ENCODE peak calls at places on chromosomes 16 and 17, in five cellular contexts. K is AG04450, U is fibroblast of lung, Q is DND-41, B is colonic mucosa. G is an unnamed sample.

GRCh38 chr16:3065069-3065741 is at the start of gene IL32:
- DNase-seq in K (peak; percentile 36), U (peak; percentile 57), Q (peak; percentile 67), B (peak; percentile 92), G (peak; percentile 48)

GRCh38 chr16:81238296-81239011 is at the start of gene BCO1:
- DNase-seq in K (peak; percentile 18), U (peak; percentile 64), Q (no peak), B (peak; percentile 55), G (no peak)

GRCh38 chr17:11738151-11738550 is 139.9 kb downstream of the DNAH9 start:
- DNase-seq in K (no peak), U (no peak), Q (no peak), B (no peak), G (no peak)

GRCh38 chr17:61754124-61754523 is 109.2 kb downstream of the BRIP1 start:
- DNase-seq in K (no peak), U (no peak), Q (no peak), B (no peak), G (no peak)

GRCh38 chr16:53080345-53081031 is 25.7 kb downstream of the CHD9 start:
- DNase-seq in K (peak; percentile 65), U (peak; percentile 89), Q (no peak), B (peak; percentile 35), G (no peak)

GRCh38 chr16:84562174-84562815 is 55.6 kb downstream of the COTL1 start:
- DNase-seq in K (no peak), U (no peak), Q (no peak), B (no peak), G (no peak)

GRCh38 chr17:2610195-2610594 is 16.7 kb downstream of the PAFAH1B1 start:
- DNase-seq in K (no peak), U (no peak), Q (no peak), B (no peak), G (no peak)

GRCh38 chr16:30131869-30132475 is 9.0 kb upstream of the MAPK3 start:
- DNase-seq in K (no peak), U (no peak), Q (no peak), B (no peak), G (peak; percentile 82)

GRCh38 chr16:761580-761979 is 1.0 kb downstream of the MSLN start:
- DNase-seq in K (no peak), U (no peak), Q (no peak), B (no peak), G (no peak)

GRCh38 chr16:85057948-85058347 is 30.4 kb downstream of the KIAA0513 start:
- DNase-seq in K (no peak), U (no peak), Q (no peak), B (no peak), G (no peak)

GRCh38 chr16:80230328-80231117 is 310.3 kb upstream of the DYNLRB2 start:
- DNase-seq in K (no peak), U (no peak), Q (no peak), B (no peak), G (no peak)

GRCh38 chr16:82938108-82938507 is 311.3 kb downstream of the CDH13 start:
- DNase-seq in K (no peak), U (no peak), Q (no peak), B (no peak), G (no peak)

GRCh38 chr16:87086156-87086555 is 231.0 kb downstream of the C16orf95 start:
- DNase-seq in K (no peak), U (peak; percentile 12), Q (no peak), B (no peak), G (no peak)

GRCh38 chr16:19907161-19907992 is 22.7 kb upstream of the GPRC5B start:
- DNase-seq in K (peak; percentile 37), U (peak; percentile 68), Q (peak; percentile 77), B (peak; percentile 57), G (peak; percentile 72)

GRCh38 chr17:1979182-1979980 is 45.8 kb downstream of the RTN4RL1 start:
- DNase-seq in K (no peak), U (no peak), Q (no peak), B (no peak), G (no peak)

GRCh38 chr17:21250719-21251305 is 2.4 kb downstream of the NATD1 start:
- DNase-seq in K (no peak), U (no peak), Q (no peak), B (no peak), G (no peak)

GRCh38 chr16:19674485-19674884 is 43.5 kb downstream of the KNOP1 start:
- DNase-seq in K (no peak), U (no peak), Q (no peak), B (no peak), G (no peak)

DNA sequence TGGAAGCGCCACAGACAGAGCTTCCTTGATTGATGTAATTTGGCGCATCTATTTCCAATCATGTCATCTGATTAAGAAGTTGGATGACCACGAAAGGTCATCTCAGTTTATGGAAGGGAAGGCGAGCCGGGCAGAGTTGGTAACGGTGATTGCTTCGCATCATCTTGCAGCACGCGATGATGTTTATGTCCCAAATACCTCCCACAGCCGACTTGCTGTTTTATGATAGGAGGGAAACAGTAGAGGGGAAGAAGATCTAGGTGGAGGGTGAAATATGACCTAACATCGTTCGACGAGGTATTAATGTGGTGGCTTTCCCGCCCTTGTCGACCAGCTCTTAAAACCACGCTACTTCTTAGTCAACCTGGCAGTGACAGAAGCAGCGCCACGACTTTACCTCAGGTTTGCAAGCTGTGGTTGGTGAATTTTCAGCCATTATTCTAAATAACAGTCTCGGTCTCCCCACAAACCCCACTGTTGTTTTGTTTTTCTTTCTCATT is 836 bp upstream of the TANC2 start:
- DNase-seq in K (no peak), U (no peak), Q (peak; percentile 32), B (no peak), G (peak; percentile 49)
- H3K4me3 ChIP-seq in K (peak overlapping the region; percentile 63), U (peak overlapping the region; percentile 47), Q (peak overlapping the region; percentile 67), B (no peak overlapping the region), G (peak overlapping the region; percentile 64)

GRCh38 chr16:68078726-68079615 is 6.2 kb upstream of the NFATC3 start:
- DNase-seq in K (no peak), U (no peak), Q (no peak), B (no peak), G (no peak)
- H3K4me3 ChIP-seq in K (no peak overlapping the region), U (no peak overlapping the region), Q (no peak overlapping the region), B (no peak overlapping the region), G (peak overlapping the region; percentile 38)

GRCh38 chr17:41537614-41537954 is 9.5 kb upstream of the KRT19 start:
- DNase-seq in K (no peak), U (no peak), Q (no peak), B (no peak), G (no peak)
- H3K4me3 ChIP-seq in K (no peak overlapping the region), U (no peak overlapping the region), Q (no peak overlapping the region), B (no peak overlapping the region), G (no peak overlapping the region)

DNA sequence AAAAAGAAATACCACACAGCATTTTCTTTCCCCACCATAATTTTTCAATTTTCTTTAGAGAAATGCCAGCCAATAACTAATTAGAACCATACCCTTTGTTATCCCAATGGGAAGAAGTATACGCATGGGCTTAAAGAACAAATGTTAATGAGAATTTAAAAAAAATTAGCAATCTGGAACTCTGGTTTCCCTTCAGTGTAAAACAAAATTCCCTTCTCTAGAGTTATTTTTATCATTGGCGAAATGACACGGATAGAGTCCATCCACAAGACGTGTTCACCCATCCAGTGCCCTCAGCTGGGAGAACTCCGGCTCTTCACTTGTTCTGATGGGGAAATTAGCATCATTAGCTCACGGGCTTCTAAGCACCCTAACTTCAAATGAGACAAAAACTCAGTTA is 3.3 kb downstream of the NXN start:
- DNase-seq in K (no peak), U (no peak), Q (no peak), B (no peak), G (no peak)
- H3K4me3 ChIP-seq in K (peak overlapping the region; percentile 86), U (no peak overlapping the region), Q (no peak overlapping the region), B (no peak overlapping the region), G (no peak overlapping the region)

G was measured in Jurkat, Clone E6-1.